ENCODE peak calls at places on chromosomes 16 and 17, in eight cellular contexts. One of them, this sample, is unnamed.

GRCh38 chr16:80924372-80924978 is 82.2 kb downstream of the CMC2 start:
- DNase-seq in AG04450: no peak
- DNase-seq in omental fat pad: peak; percentile 37
- DNase-seq in C1 segment of cervical spinal cord: no peak
- DNase-seq in sigmoid colon: no peak
- DNase-seq in Calu3: peak; percentile 82
- DNase-seq in EH: peak; percentile 76
- DNase-seq in NCI-H524 treated with DMSO at 0.1 percent for 48 hours: no peak
- DNase-seq in this sample: no peak

GRCh38 chr16:56939801-56940200 is 7.9 kb downstream of the HERPUD1 start:
- DNase-seq in EH: no peak
- DNase-seq in NCI-H524 treated with DMSO at 0.1 percent for 48 hours: no peak
- DNase-seq in Calu3: no peak
- DNase-seq in AG04450: no peak
- DNase-seq in sigmoid colon: peak; percentile 26
- DNase-seq in omental fat pad: no peak
- DNase-seq in C1 segment of cervical spinal cord: no peak
- DNase-seq in this sample: no peak

GRCh38 chr17:45950888-45951287 is 48.2 kb upstream of the STH start:
- DNase-seq in EH: no peak
- DNase-seq in C1 segment of cervical spinal cord: no peak
- DNase-seq in AG04450: no peak
- DNase-seq in sigmoid colon: no peak
- DNase-seq in omental fat pad: no peak
- DNase-seq in Calu3: no peak
- DNase-seq in NCI-H524 treated with DMSO at 0.1 percent for 48 hours: no peak
- DNase-seq in this sample: no peak

GRCh38 chr17:45131616-45132301 is 556 bp downstream of the PLCD3 start:
- DNase-seq in omental fat pad: no peak
- DNase-seq in sigmoid colon: peak; percentile 79
- DNase-seq in EH: peak; percentile 52
- DNase-seq in Calu3: peak; percentile 78
- DNase-seq in NCI-H524 treated with DMSO at 0.1 percent for 48 hours: no peak
- DNase-seq in AG04450: no peak
- DNase-seq in C1 segment of cervical spinal cord: no peak
- DNase-seq in this sample: no peak

GRCh38 chr16:48076455-48077012 is 79.3 kb downstream of the ABCC12 start:
- DNase-seq in Calu3: no peak
- DNase-seq in sigmoid colon: no peak
- DNase-seq in AG04450: no peak
- DNase-seq in NCI-H524 treated with DMSO at 0.1 percent for 48 hours: no peak
- DNase-seq in omental fat pad: no peak
- DNase-seq in C1 segment of cervical spinal cord: no peak
- DNase-seq in EH: peak; percentile 80
- DNase-seq in this sample: no peak

GRCh38 chr16:73794936-73795335 is 501.7 kb upstream of the PSMD7 start:
- DNase-seq in omental fat pad: no peak
- DNase-seq in sigmoid colon: peak; percentile 86
- DNase-seq in EH: no peak
- DNase-seq in NCI-H524 treated with DMSO at 0.1 percent for 48 hours: peak; percentile 8
- DNase-seq in Calu3: no peak
- DNase-seq in AG04450: no peak
- DNase-seq in C1 segment of cervical spinal cord: no peak
- DNase-seq in this sample: no peak

GRCh38 chr17:230371-230770 is 48.9 kb upstream of the DOC2B start:
- DNase-seq in omental fat pad: no peak
- DNase-seq in sigmoid colon: peak; percentile 32
- DNase-seq in Calu3: no peak
- DNase-seq in C1 segment of cervical spinal cord: no peak
- DNase-seq in AG04450: no peak
- DNase-seq in NCI-H524 treated with DMSO at 0.1 percent for 48 hours: no peak
- DNase-seq in EH: no peak
- DNase-seq in this sample: no peak

GRCh38 chr17:40432864-40433528 is 10.3 kb upstream of the IGFBP4 start:
- DNase-seq in sigmoid colon: peak; percentile 92
- DNase-seq in Calu3: no peak
- DNase-seq in C1 segment of cervical spinal cord: no peak
- DNase-seq in omental fat pad: no peak
- DNase-seq in NCI-H524 treated with DMSO at 0.1 percent for 48 hours: no peak
- DNase-seq in AG04450: no peak
- DNase-seq in EH: peak; percentile 67
- DNase-seq in this sample: no peak

GRCh38 chr16:11597268-11597690 is 10.6 kb upstream of the LITAF start:
- DNase-seq in NCI-H524 treated with DMSO at 0.1 percent for 48 hours: no peak
- DNase-seq in omental fat pad: no peak
- DNase-seq in sigmoid colon: no peak
- DNase-seq in EH: peak; percentile 81
- DNase-seq in AG04450: no peak
- DNase-seq in Calu3: peak; percentile 72
- DNase-seq in C1 segment of cervical spinal cord: no peak
- DNase-seq in this sample: no peak

GRCh38 chr16:81513204-81514040 is 68.8 kb downstream of the CMIP start:
- DNase-seq in Calu3: peak; percentile 51
- DNase-seq in EH: peak; percentile 57
- DNase-seq in AG04450: no peak
- DNase-seq in omental fat pad: no peak
- DNase-seq in NCI-H524 treated with DMSO at 0.1 percent for 48 hours: no peak
- DNase-seq in sigmoid colon: peak; percentile 81
- DNase-seq in C1 segment of cervical spinal cord: no peak
- DNase-seq in this sample: no peak

GRCh38 chr17:51244041-51244440 is 15.8 kb downstream of the MBTD1 start:
- DNase-seq in NCI-H524 treated with DMSO at 0.1 percent for 48 hours: no peak
- DNase-seq in C1 segment of cervical spinal cord: no peak
- DNase-seq in omental fat pad: no peak
- DNase-seq in AG04450: no peak
- DNase-seq in sigmoid colon: no peak
- DNase-seq in Calu3: no peak
- DNase-seq in EH: no peak
- DNase-seq in this sample: no peak